ENCODE peak calls at places on chromosome 2, in five cellular contexts. Q is uterus, J is spleen, W is aorta, O is cardiac muscle cell. H is an unnamed sample.

GRCh38 chr2:10385933-10386773 is 62.0 kb downstream of the ODC1 start:
- DNase-seq in Q (no peak), J (no peak), W (no peak), O (peak; percentile 34), H (no peak)

GRCh38 chr2:134636714-134637113 is 82.1 kb downstream of the TMEM163 start:
- DNase-seq in Q (no peak), J (no peak), W (no peak), O (no peak), H (no peak)

GRCh38 chr2:68223419-68223818 is 28.9 kb downstream of the PPP3R1 start:
- DNase-seq in Q (no peak), J (no peak), W (no peak), O (peak; percentile 48), H (no peak)

GRCh38 chr2:163312723-163313122 is 423.1 kb downstream of the FIGN start:
- DNase-seq in Q (no peak), J (no peak), W (no peak), O (no peak), H (no peak)

GRCh38 chr2:45259144-45259543 is 249.9 kb upstream of the SIX2 start:
- DNase-seq in Q (no peak), J (no peak), W (no peak), O (no peak), H (no peak)

GRCh38 chr2:32986480-32986879 is 39.7 kb downstream of the LTBP1 start:
- DNase-seq in Q (no peak), J (no peak), W (no peak), O (no peak), H (no peak)

GRCh38 chr2:118729760-118730159 is 117.7 kb downstream of the EN1 start:
- DNase-seq in Q (no peak), J (no peak), W (no peak), O (no peak), H (no peak)

GRCh38 chr2:1421731-1422130 is 8.5 kb downstream of the TPO start:
- DNase-seq in Q (no peak), J (no peak), W (no peak), O (no peak), H (no peak)

GRCh38 chr2:178457390-178457886 is 6.3 kb downstream of the PJVK start:
- DNase-seq in Q (no peak), J (no peak), W (no peak), O (no peak), H (no peak)

GRCh38 chr2:37588316-37588777 is 83.1 kb downstream of the CDC42EP3 start:
- DNase-seq in Q (no peak), J (no peak), W (no peak), O (no peak), H (no peak)

GRCh38 chr2:43541165-43541564 is 54.7 kb downstream of the THADA start:
- DNase-seq in Q (no peak), J (no peak), W (no peak), O (no peak), H (no peak)

GRCh38 chr2:135819211-135819610 is 17.8 kb downstream of the LCT start:
- DNase-seq in Q (no peak), J (no peak), W (no peak), O (peak; percentile 41), H (peak; percentile 83)

GRCh38 chr2:191512202-191512601 is 165.7 kb upstream of the NABP1 start:
- DNase-seq in Q (no peak), J (no peak), W (no peak), O (no peak), H (no peak)

GRCh38 chr2:191262436-191262835 is 17.2 kb downstream of the MYO1B start:
- DNase-seq in Q (no peak), J (no peak), W (no peak), O (peak; percentile 36), H (no peak)

GRCh38 chr2:227414846-227415245 is 27.1 kb upstream of the SCYGR1 start:
- DNase-seq in Q (no peak), J (no peak), W (no peak), O (peak; percentile 93), H (no peak)

DNA sequence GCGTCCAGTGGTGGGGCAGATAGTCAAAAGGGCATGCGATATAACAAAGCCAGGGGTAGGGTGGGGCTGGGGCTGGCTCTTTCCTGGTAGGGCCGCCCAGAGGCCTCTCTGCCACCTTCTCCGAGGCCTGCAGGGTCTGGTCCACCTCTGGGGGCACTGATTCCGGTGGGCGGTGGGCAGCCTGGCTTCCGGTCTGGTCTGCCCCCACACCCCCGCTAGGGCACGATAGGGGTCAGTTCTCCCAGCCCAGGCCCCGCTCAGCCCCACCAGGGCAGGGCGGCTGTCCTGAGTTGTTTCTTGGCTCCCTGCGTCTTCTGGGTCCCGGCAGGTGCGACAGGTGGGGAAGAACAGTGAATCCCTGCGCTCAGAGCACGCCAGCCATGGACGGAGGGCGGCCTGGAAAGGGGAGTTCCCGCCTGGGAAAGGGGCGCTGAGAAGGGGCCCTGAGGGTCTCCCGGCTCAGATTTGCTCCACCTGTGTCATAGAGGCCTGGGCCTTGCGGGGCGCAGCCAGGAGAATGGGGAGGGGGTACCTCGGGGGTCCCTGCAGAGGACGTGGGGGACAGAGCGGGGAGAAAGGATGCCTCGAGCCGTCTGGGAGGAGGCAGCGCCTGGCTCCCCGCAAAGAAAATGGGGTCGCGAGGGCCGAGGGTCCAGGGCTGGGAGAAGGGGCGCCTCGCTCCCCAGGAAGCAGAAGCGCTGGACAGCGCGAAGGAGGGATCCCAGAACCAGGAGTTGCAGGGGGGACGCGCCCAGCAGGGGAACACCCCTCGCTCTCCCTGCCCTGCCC is 558 bp upstream of the ERFE start:
- DNase-seq in Q (no peak), J (peak; percentile 69), W (peak; percentile 43), O (no peak), H (no peak)
- H3K4me3 ChIP-seq in Q (no peak overlapping the region), J (no peak overlapping the region), W (no peak overlapping the region), O (no peak overlapping the region), H (no peak overlapping the region)

DNA sequence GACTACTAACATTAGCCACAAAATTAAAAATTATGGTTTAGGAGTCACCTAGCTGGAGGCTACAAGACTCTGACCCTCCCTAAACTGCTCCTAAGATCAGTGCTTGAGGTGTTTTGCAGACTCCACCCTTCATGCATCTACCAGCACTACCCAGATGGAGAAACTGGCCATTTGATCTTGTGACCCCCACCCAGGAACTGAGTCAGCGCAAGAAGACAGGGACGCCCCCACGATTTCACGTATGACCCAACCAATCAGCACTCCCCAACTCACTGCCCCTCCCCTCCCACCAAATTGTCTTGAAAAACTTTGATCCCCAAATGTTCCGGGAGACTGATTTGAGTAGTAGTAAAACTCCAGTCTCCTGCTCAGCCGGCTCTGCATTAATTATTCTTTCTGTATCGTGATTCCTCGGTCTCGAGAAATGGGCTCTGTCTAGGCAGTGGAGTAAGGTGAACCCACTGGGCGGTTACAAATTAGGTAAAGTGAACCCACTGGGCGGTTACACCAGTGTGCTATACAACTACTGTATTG is 40.2 kb upstream of the CCDC88A start:
- DNase-seq in Q (no peak), J (no peak), W (no peak), O (no peak), H (no peak)
- H3K4me3 ChIP-seq in Q (no peak overlapping the region), J (no peak overlapping the region), W (no peak overlapping the region), O (no peak overlapping the region), H (no peak overlapping the region)

GRCh38 chr2:195649629-195650190 is 7.3 kb upstream of the SLC39A10 start:
- DNase-seq in Q (no peak), J (no peak), W (no peak), O (no peak), H (no peak)
- H3K4me3 ChIP-seq in Q (no peak overlapping the region), J (no peak overlapping the region), W (no peak overlapping the region), O (no peak overlapping the region), H (no peak overlapping the region)

GRCh38 chr2:170822292-170822884 is 5.7 kb downstream of the GAD1 start:
- DNase-seq in Q (no peak), J (peak; percentile 76), W (no peak), O (no peak), H (no peak)

GRCh38 chr2:170822885-170823799 is 6.5 kb downstream of the GAD1 start:
- DNase-seq in Q (no peak), J (peak; percentile 76), W (no peak), O (no peak), H (no peak)

GRCh38 chr2:170819941-170820646 is 3.4 kb downstream of the GAD1 start:
- DNase-seq in Q (no peak), J (peak; percentile 64), W (no peak), O (no peak), H (no peak)

GRCh38 chr2:170821631-170822291 is 5.1 kb downstream of the GAD1 start:
- DNase-seq in Q (no peak), J (peak; percentile 72), W (no peak), O (no peak), H (no peak)

DNA sequence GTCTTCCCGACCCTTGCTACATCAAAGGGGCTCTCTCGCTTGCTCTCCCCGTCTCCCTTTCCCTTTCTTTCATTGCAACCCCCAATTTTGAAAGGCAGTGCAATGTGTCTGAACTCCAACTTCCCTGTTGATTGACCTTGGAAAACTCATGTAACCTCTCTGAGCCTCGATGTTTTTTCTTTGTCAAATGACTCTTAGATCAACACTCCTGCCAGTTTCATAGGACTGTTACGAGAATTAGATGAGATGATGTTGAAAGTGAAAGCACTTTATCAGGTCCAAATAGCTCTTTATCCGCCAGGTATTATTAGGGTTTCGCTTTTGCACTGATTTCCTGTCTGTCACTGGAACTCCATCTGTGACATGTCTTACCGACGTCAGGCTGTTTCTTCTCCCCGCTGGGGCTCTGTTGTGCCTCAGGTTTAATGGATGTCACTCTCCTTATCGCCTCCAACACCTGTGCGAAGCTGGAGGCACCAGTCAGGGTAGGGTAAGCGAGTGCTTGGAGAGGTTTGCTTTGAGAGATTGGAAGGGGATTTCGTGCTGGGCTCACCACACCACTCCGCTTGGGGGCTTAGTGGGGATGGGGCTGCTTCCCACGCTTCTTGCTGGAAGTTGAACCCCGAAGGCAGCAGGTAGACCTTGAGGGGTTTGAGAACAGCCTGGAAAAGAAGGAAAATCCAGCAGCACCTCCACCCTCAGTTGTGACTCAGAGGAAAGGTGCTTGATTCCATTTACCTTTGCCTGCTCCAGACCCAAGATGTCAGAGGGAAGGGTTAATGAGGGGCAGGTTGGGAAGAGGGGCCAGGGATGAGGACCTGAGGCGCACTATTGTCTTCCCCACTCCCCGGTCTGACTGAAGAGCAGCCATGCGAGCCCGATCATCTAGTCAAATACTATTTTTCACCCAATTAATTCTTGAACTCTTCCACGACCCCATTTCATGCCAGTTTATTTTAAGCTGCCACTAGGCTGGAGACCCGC is 4.3 kb downstream of the GAD1 start:
- DNase-seq in Q (no peak), J (no peak), W (no peak), O (no peak), H (peak; percentile 30)
- H3K4me3 ChIP-seq in Q (no peak overlapping the region), J (peak overlapping the region; percentile 31), W (no peak overlapping the region), O (no peak overlapping the region), H (peak overlapping the region; percentile 25)

GRCh38 chr2:196449083-196449482 is 190.4 kb upstream of the CCDC150 start:
- DNase-seq in Q (no peak), J (no peak), W (no peak), O (no peak), H (no peak)

GRCh38 chr2:196453613-196454047 is 185.9 kb upstream of the CCDC150 start:
- DNase-seq in Q (peak; percentile 19), J (no peak), W (no peak), O (peak; percentile 75), H (peak; percentile 50)

GRCh38 chr2:196452758-196453157 is 186.8 kb upstream of the CCDC150 start:
- DNase-seq in Q (no peak), J (no peak), W (no peak), O (no peak), H (no peak)

GRCh38 chr2:196459539-196459938 is 180.0 kb upstream of the CCDC150 start:
- DNase-seq in Q (no peak), J (no peak), W (no peak), O (peak; percentile 85), H (peak; percentile 14)

GRCh38 chr2:196454492-196454891 is 185.0 kb upstream of the CCDC150 start:
- DNase-seq in Q (no peak), J (no peak), W (no peak), O (no peak), H (no peak)
- H3K4me3 ChIP-seq in Q (no peak overlapping the region), J (no peak overlapping the region), W (no peak overlapping the region), O (no peak overlapping the region), H (no peak overlapping the region)

H was measured in Jurkat, Clone E6-1.